ENCODE peak calls at places on chromosome 10, in seven cellular contexts. P is adrenal gland, H is heart right ventricle, A is hepatocyte, E is HCT116, S is cardiac muscle cell, J is mammary epithelial cell. D is an unnamed sample.

GRCh38 chr10:76309744-76310441 is 878.5 kb downstream of the LRMDA start:
- DNase-seq in A (no peak), S (peak; percentile 28), E (no peak), P (peak; percentile 77), H (no peak), J (no peak), D (no peak)

GRCh38 chr10:93777092-93777491 is 19.4 kb downstream of the LGI1 start:
- DNase-seq in S (no peak), E (no peak), P (no peak), J (no peak), A (no peak), H (no peak), D (no peak)

GRCh38 chr10:121709674-121710073 is 111.4 kb upstream of the FGFR2 start:
- DNase-seq in S (peak; percentile 92), P (no peak), H (no peak), J (no peak), A (peak; percentile 34), E (no peak), D (no peak)

GRCh38 chr10:120978589-120979252 is 127.6 kb downstream of the WDR11 start:
- DNase-seq in S (peak; percentile 11), E (no peak), H (no peak), J (no peak), P (peak; percentile 53), A (peak; percentile 84), D (no peak)

GRCh38 chr10:113692271-113692670 is 12.6 kb downstream of the CASP7 start:
- DNase-seq in A (no peak), E (no peak), J (no peak), H (no peak), S (no peak), P (no peak), D (no peak)

GRCh38 chr10:36110097-36110496 is 468.0 kb upstream of the FZD8 start:
- DNase-seq in A (no peak), S (no peak), J (no peak), H (no peak), E (no peak), P (no peak), D (no peak)

GRCh38 chr10:121668336-121669009 is 70.2 kb upstream of the FGFR2 start:
- DNase-seq in A (peak; percentile 32), H (peak; percentile 72), P (peak; percentile 62), J (peak; percentile 28), E (no peak), S (peak; percentile 72), D (peak; percentile 35)

GRCh38 chr10:70109064-70109729 is 23.4 kb downstream of the AIFM2 start:
- DNase-seq in H (no peak), E (no peak), J (no peak), S (no peak), A (no peak), P (no peak), D (no peak)

GRCh38 chr10:97000487-97001182 is 168.5 kb downstream of the LCOR start:
- DNase-seq in S (no peak), H (no peak), E (no peak), A (peak; percentile 38), J (no peak), P (no peak), D (no peak)

GRCh38 chr10:7230956-7231355 is 179.9 kb downstream of the SFMBT2 start:
- DNase-seq in A (no peak), H (no peak), J (peak; percentile 5), S (peak; percentile 50), E (no peak), P (no peak), D (no peak)

GRCh38 chr10:9615179-9615578 is 1402.5 kb upstream of the CELF2 start:
- DNase-seq in J (no peak), S (no peak), A (no peak), P (no peak), E (no peak), H (no peak), D (no peak)

GRCh38 chr10:30051220-30051619 is 8.2 kb downstream of the JCAD start:
- DNase-seq in H (no peak), S (no peak), P (no peak), E (no peak), A (no peak), J (no peak), D (no peak)

GRCh38 chr10:43361532-43362190 is 9.8 kb upstream of the FXYD4 start:
- DNase-seq in A (no peak), P (no peak), E (no peak), J (no peak), H (no peak), S (no peak), D (no peak)
- H3K27ac ChIP-seq in A (peak overlapping the region; percentile 39), P (peak overlapping the region; percentile 49), E (peak overlapping the region; percentile 79), J (no peak overlapping the region), H (peak overlapping the region; percentile 28), S (no peak overlapping the region), D (peak overlapping the region; percentile 47)

DNA sequence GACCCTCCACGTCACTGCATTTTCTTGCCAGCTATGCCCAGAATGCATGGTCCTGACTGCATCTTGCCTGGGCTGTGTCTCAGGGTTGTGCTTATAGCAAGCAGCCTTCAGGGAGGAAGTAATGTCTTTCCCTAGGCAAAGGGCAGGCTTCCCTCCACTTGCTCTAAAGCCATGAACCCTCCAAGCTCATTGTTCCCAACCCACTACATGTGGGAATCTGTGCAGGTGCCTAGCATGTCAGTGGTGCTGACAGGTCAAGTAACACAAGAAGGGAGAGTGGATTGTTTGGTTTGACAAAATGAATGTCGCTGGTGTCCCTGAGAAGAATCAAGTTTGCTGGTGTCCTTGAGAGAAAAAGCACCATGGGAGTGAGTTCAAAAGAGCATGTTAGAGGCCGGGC is 53.9 kb upstream of the UCN3 start:
- DNase-seq in P (no peak), S (no peak), E (no peak), J (no peak), H (no peak), A (no peak), D (no peak)
- TF ChIP-seq CTCF in P (no peak), S (no peak), E (no peak), J (no peak), H (no peak), A (no peak), D (no peak)

DNA sequence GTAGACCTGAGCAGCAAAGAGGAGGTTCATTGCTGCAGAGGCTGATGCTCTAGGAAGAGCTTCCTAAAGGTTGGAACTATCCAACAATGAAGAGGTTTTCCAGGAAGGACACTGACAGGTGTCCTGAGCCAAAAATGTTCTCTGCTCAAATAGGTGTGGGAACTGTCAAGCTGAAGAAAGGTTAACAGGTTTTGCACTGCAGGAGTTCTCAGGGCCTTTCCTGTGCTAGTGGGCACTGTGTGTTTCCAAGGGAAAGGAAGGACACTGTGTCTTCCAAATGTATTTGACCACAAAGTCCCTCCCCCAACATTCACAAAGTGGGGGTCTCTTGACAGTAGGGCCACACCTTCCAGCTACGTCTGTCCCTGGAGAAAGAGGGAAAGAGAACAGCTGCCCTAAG is 4.0 kb downstream of the ZCCHC24 start:
- DNase-seq in P (no peak), A (no peak), E (no peak), J (no peak), H (no peak), S (no peak), D (no peak)
- H3K4me1 ChIP-seq in P (no peaks in the 10 kb centered on the region), A (peaks cover 21% of the 10 kb centered on the region), E (peaks cover 8% of the 10 kb centered on the region), J (peaks cover 52% of the 10 kb centered on the region), H (peaks cover 74% of the 10 kb centered on the region), S (peaks cover 34% of the 10 kb centered on the region), D (peaks cover 54% of the 10 kb centered on the region)

GRCh38 chr10:1431229-1431628 is 306.1 kb downstream of the ADARB2 start:
- DNase-seq in J (no peak), S (no peak), A (no peak), P (no peak), E (no peak), H (no peak), D (no peak)

GRCh38 chr10:1424648-1425047 is 312.7 kb downstream of the ADARB2 start:
- DNase-seq in P (no peak), S (no peak), H (no peak), E (no peak), J (no peak), A (no peak), D (no peak)

GRCh38 chr10:1423676-1424253 is 313.6 kb downstream of the ADARB2 start:
- DNase-seq in E (no peak), H (no peak), A (no peak), P (no peak), J (no peak), S (no peak), D (peak; percentile 5)

GRCh38 chr10:1425886-1426285 is 311.4 kb downstream of the ADARB2 start:
- DNase-seq in J (no peak), H (no peak), P (no peak), S (no peak), E (no peak), A (no peak), D (no peak)

DNA sequence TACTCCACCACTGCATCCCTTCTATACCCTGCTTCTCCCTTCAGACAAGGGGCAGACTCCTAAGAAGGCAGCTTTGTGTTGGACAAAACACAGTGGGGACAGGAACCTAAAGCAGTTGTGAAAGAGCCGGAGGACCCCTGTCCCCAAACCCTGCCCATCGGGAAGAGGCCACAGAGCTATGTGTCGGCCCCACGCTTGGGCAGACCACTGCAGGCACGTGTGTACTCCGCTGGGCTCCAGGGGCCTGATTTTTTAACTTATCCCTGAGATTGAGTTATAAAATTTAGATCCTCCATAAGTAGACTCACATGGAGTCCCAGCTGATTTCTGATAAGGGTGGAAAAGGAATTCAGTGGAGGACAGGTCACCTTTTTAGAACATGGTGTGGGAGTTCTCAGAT is 310.5 kb downstream of the ADARB2 start:
- DNase-seq in S (no peak), J (no peak), E (no peak), A (no peak), H (no peak), P (no peak), D (no peak)
- H3K27ac ChIP-seq in S (no peak overlapping the region), J (no peak overlapping the region), E (no peak overlapping the region), A (no peak overlapping the region), H (no peak overlapping the region), P (no peak overlapping the region), D (no peak overlapping the region)

GRCh38 chr10:72069751-72070501 is 18.4 kb downstream of the SPOCK2 start:
- DNase-seq in S (no peak), H (no peak), J (no peak), A (no peak), E (no peak), P (no peak), D (no peak)
- TF ChIP-seq CTCF in S (peak; percentile 26), H (peak; percentile 13), J (no peak), A (no peak), E (peak; percentile 28), P (no peak), D (no peak)

DNA sequence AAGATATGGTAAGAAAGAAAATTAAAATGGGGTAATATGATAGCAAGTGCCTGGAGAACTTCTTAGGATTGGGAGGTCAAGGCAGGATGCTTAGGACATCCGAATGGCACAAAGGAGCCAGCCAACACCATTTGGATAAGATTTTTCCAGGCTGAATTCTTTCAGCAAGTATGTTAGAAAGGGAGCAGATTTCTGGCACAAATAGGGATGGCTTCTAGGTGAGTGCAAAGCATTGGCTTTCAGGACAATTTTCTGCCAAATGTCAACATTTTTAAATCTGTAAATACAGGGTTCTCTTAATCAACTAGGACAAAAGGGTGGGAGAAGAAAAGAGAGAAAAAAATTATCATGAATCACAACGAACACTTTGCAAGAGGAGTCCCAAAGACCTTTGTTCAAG is 409.1 kb downstream of the GPAM start:
- DNase-seq in J (no peak), S (no peak), H (no peak), A (no peak), E (no peak), P (no peak), D (no peak)
- H3K4me1 ChIP-seq in J (no peaks in the 10 kb centered on the region), S (no peaks in the 10 kb centered on the region), H (no peaks in the 10 kb centered on the region), A (no peaks in the 10 kb centered on the region), E (no peaks in the 10 kb centered on the region), P (no peaks in the 10 kb centered on the region), D (no peaks in the 10 kb centered on the region)